ENCODE peak calls at places on chromosome 14, in ten cellular contexts. C, K, R, Z, J, N, B, M, F and W are unnamed samples.

GRCh38 chr14:104998801-104999200 is 13.2 kb downstream of the CLBA1 start:
- DNase-seq in C (no peak), K (no peak), R (no peak), Z (no peak), J (no peak), N (no peak), B (no peak), M (no peak), F (no peak), W (no peak)

GRCh38 chr14:61700104-61700886 is 5.0 kb downstream of the HIF1A start:
- DNase-seq in C (no peak), K (no peak), R (no peak), Z (no peak), J (no peak), N (no peak), B (no peak), M (no peak), F (no peak), W (no peak)

GRCh38 chr14:88598097-88598675 is 35.3 kb downstream of the ZC3H14 start:
- DNase-seq in C (no peak), K (no peak), R (no peak), Z (no peak), J (no peak), N (no peak), B (no peak), M (no peak), F (no peak), W (no peak)

GRCh38 chr14:101192661-101193000 is 289.1 kb upstream of the RTL1 start:
- DNase-seq in C (no peak), K (no peak), R (no peak), Z (no peak), J (no peak), N (no peak), B (no peak), M (no peak), F (no peak), W (no peak)

GRCh38 chr14:106586098-106586704 is 1059.8 kb downstream of the TMEM121 start:
- DNase-seq in C (peak), K (peak), R (no peak), Z (peak), J (peak), N (no peak), B (no peak), M (peak), F (no peak), W (no peak)

GRCh38 chr14:92635031-92635430 is 113.4 kb downstream of the LGMN start:
- DNase-seq in C (no peak), K (no peak), R (no peak), Z (no peak), J (no peak), N (no peak), B (no peak), M (no peak), F (no peak), W (no peak)

GRCh38 chr14:39246618-39247017 is 12.9 kb downstream of the MIA2 start:
- DNase-seq in C (no peak), K (no peak), R (no peak), Z (no peak), J (no peak), N (no peak), B (no peak), M (no peak), F (no peak), W (no peak)

GRCh38 chr14:28772613-28773012 is 6.0 kb downstream of the FOXG1 start:
- DNase-seq in C (no peak), K (peak), R (no peak), Z (no peak), J (no peak), N (no peak), B (no peak), M (no peak), F (no peak), W (no peak)

GRCh38 chr14:35881280-35881679 is 55.1 kb downstream of the BRMS1L start:
- DNase-seq in C (no peak), K (no peak), R (no peak), Z (no peak), J (no peak), N (no peak), B (no peak), M (no peak), F (no peak), W (no peak)

GRCh38 chr14:81384900-81385299 is 15.2 kb downstream of the STON2 start:
- DNase-seq in C (no peak), K (peak), R (no peak), Z (no peak), J (no peak), N (no peak), B (peak), M (no peak), F (no peak), W (no peak)

GRCh38 chr14:31229009-31229408 is 21.4 kb upstream of the HECTD1 start:
- DNase-seq in C (no peak), K (no peak), R (no peak), Z (no peak), J (no peak), N (no peak), B (no peak), M (no peak), F (no peak), W (no peak)